ENCODE peak calls at places on chromosomes 7 and 10, in five cellular contexts. P is stimulated activated CD4-positive, alpha-beta T cell treated with anti-CD3 and anti-CD28 coated beads, Interleukin-2, amount 100 ng/mL, for 24 hours; Q is iPS-NIHi11; E is ureter; N is dermis microvascular lymphatic vessel endothelial cell. O is an unnamed sample.

GRCh38 chr7:114715907-114716306 is 206.0 kb upstream of the MDFIC start:
- DNase-seq in N (no peak), E (no peak), P (no peak), Q (no peak), O (no peak)

GRCh38 chr10:28555358-28555757 is 22.4 kb downstream of the WAC start:
- DNase-seq in Q (no peak), N (no peak), E (no peak), P (no peak), O (no peak)

GRCh38 chr10:84715911-84716310 is 387.5 kb downstream of the CCSER2 start:
- DNase-seq in E (no peak), N (peak), P (peak), Q (peak), O (no peak)

GRCh38 chr10:22712959-22713852 is 1.2 kb downstream of the PIP4K2A start:
- DNase-seq in Q (peak), E (no peak), P (peak), N (peak), O (peak)

GRCh38 chr7:80596933-80597517 is 41.4 kb upstream of the CD36 start:
- DNase-seq in N (no peak), E (no peak), Q (no peak), P (no peak), O (no peak)

GRCh38 chr7:100893318-100893895 is 2.3 kb downstream of the ACHE start:
- DNase-seq in Q (no peak), N (no peak), P (no peak), E (no peak), O (no peak)

GRCh38 chr10:33441561-33441960 is 107.1 kb upstream of the NRP1 start:
- DNase-seq in P (no peak), N (no peak), E (no peak), Q (no peak), O (no peak)

GRCh38 chr7:148230883-148231282 is 359.7 kb upstream of the C7orf33 start:
- DNase-seq in Q (no peak), P (no peak), E (no peak), N (no peak), O (no peak)

GRCh38 chr10:79084012-79084971 is 15.5 kb downstream of the ZMIZ1 start:
- DNase-seq in Q (peak), N (peak), P (peak), E (peak), O (peak)

GRCh38 chr7:134547738-134548054 is 1.2 kb upstream of the AKR1B15 start:
- DNase-seq in N (peak), Q (peak), P (no peak), E (peak), O (peak)

GRCh38 chr10:87095241-87095945 is 387 bp downstream of the SHLD2 start:
- DNase-seq in N (peak), E (peak), Q (peak), P (peak), O (peak)

GRCh38 chr7:95059842-95060313 is 152.5 kb downstream of the PPP1R9A start:
- DNase-seq in P (no peak), E (no peak), Q (no peak), N (no peak), O (no peak)

GRCh38 chr7:8035647-8036518 is 67.3 kb downstream of the GLCCI1 start:
- DNase-seq in Q (peak), E (no peak), N (peak), P (no peak), O (no peak)

GRCh38 chr10:88841316-88842111 is 10.1 kb downstream of the ANKRD22 start:
- DNase-seq in E (no peak), N (no peak), Q (no peak), P (no peak), O (peak)

O was measured in stomach.